ENCODE peak calls at places on chromosomes 7 and 10, in eight cellular contexts. A, Z, H, L, F, E, P and X are unnamed samples.
A peak's percentile ranks its signal among the peaks of the same experiment; 100 is the strongest.

GRCh38 chr10:23172846-23173548 is 19.1 kb upstream of the PTF1A start:
- DNase-seq in A (no peak), Z (no peak), H (peak; percentile 12), L (no peak), F (no peak), E (no peak), P (no peak), X (peak; percentile 57)

GRCh38 chr7:101681170-101682007 is 52.3 kb upstream of the MYL10 start:
- DNase-seq in A (no peak), Z (no peak), H (peak; percentile 70), L (peak; percentile 53), F (peak; percentile 51), E (peak; percentile 90), P (peak; percentile 56), X (no peak)

GRCh38 chr7:11709240-11709639 is 122.8 kb downstream of the THSD7A start:
- DNase-seq in A (no peak), Z (no peak), H (no peak), L (no peak), F (no peak), E (no peak), P (no peak), X (no peak)

GRCh38 chr10:102453502-102453901 is 2.2 kb upstream of the C10orf95 start:
- DNase-seq in A (no peak), Z (no peak), H (no peak), L (no peak), F (no peak), E (no peak), P (no peak), X (no peak)

GRCh38 chr10:132282667-132283603 is 24.8 kb downstream of the STK32C start:
- DNase-seq in A (no peak), Z (no peak), H (no peak), L (no peak), F (no peak), E (no peak), P (no peak), X (no peak)

GRCh38 chr10:79938728-79939380 is 10.1 kb downstream of the SFTPD start:
- DNase-seq in A (peak; percentile 48), Z (no peak), H (no peak), L (peak; percentile 57), F (peak; percentile 27), E (no peak), P (peak; percentile 85), X (no peak)

GRCh38 chr10:89773081-89773480 is 71.7 kb downstream of the KIF20B start:
- DNase-seq in A (no peak), Z (no peak), H (peak; percentile 20), L (no peak), F (no peak), E (peak; percentile 12), P (no peak), X (no peak)

GRCh38 chr10:6763417-6763816 is 183.3 kb upstream of the PRKCQ start:
- DNase-seq in A (no peak), Z (no peak), H (no peak), L (no peak), F (no peak), E (no peak), P (no peak), X (no peak)

GRCh38 chr10:67783576-67784294 is 54.3 kb downstream of the DNAJC12 start:
- DNase-seq in A (no peak), Z (no peak), H (no peak), L (no peak), F (no peak), E (no peak), P (no peak), X (no peak)

GRCh38 chr10:70920519-70920918 is 32.2 kb upstream of the PCBD1 start:
- DNase-seq in A (no peak), Z (no peak), H (peak; percentile 34), L (no peak), F (no peak), E (no peak), P (peak; percentile 90), X (no peak)

GRCh38 chr7:100132697-100133137 is 6.0 kb downstream of the MBLAC1 start:
- DNase-seq in A (peak; percentile 81), Z (peak; percentile 74), H (peak; percentile 42), L (no peak), F (peak; percentile 46), E (peak; percentile 60), P (peak; percentile 63), X (peak; percentile 70)

GRCh38 chr7:24812313-24812945 is 55.2 kb upstream of the GSDME start:
- DNase-seq in A (peak; percentile 58), Z (peak; percentile 66), H (peak; percentile 39), L (peak; percentile 36), F (peak; percentile 21), E (no peak), P (no peak), X (peak; percentile 67)

GRCh38 chr7:38382627-38383026 is 109.2 kb upstream of the TARP start:
- DNase-seq in A (no peak), Z (no peak), H (peak; percentile 36), L (no peak), F (no peak), E (no peak), P (no peak), X (no peak)

GRCh38 chr7:102287465-102288146 is 938 bp downstream of the SH2B2 start:
- DNase-seq in A (no peak), Z (no peak), H (peak; percentile 11), L (peak; percentile 40), F (no peak), E (no peak), P (no peak), X (peak; percentile 53)

GRCh38 chr10:73576178-73576889 is 14.8 kb downstream of the USP54 start:
- DNase-seq in A (peak; percentile 29), Z (no peak), H (peak; percentile 69), L (peak; percentile 36), F (no peak), E (peak; percentile 70), P (no peak), X (no peak)

GRCh38 chr7:29884399-29885272 is 78.3 kb downstream of the WIPF3 start:
- DNase-seq in A (no peak), Z (no peak), H (no peak), L (no peak), F (no peak), E (no peak), P (no peak), X (peak; percentile 50)

GRCh38 chr7:134907000-134907399 is 79.3 kb upstream of the AGBL3 start:
- DNase-seq in A (no peak), Z (no peak), H (no peak), L (no peak), F (no peak), E (no peak), P (no peak), X (no peak)

DNA sequence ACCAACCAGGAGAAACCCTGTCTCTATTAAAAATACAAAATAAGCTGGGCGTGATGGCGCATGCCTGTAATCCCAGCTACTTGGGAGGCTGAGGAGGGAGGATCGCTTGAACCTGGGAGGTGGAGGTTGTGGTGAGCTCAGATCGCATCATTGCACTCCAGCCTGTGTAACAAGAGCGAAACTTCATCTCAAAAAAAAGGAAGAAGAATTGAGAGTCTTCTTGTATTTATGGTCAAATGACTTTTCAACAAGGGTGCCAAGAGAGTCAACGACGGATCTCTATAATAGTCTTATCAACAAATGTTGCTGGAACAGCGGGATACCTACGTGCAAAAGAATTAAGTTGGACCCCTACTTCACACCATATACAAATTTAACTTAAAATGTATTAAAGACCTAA is 21.6 kb upstream of the JAZF1 start:
- DNase-seq in A (no peak), Z (no peak), H (no peak), L (no peak), F (no peak), E (no peak), P (no peak), X (no peak)
- TF ChIP-seq CTCF in A (no peak), Z (no peak), H (no peak), L (no peak), F (no peak), E (no peak), P (no peak), X (no peak)

DNA sequence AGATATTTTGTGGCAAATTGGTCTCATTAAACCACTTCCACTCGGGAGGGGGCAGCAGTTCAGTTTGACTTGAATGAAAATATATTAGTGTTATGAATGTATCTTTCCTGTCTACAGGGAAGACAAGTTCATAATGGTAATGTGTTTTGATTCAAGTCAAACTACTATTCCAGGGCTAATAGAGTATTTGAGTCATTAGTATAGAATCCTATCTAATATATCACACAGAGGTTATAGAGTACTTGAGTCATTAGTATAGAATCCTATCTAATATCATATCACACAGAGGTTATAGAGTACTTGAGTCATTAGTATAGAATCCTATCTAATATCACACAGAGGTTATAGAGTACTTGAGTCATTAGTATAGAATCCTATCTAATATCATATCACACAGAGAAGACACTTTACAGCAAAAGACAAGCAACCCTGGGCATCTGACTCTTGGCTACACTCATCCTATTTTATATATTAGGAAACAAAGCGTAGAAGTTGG is 199.7 kb upstream of the MAGI2 start:
- DNase-seq in A (no peak), Z (no peak), H (no peak), L (no peak), F (no peak), E (peak; percentile 51), P (no peak), X (no peak)
- TF ChIP-seq CTCF in A (no peak), Z (no peak), H (no peak), L (no peak), F (no peak), E (no peak), P (no peak), X (no peak)

GRCh38 chr7:64945481-64945756 is 42.3 kb downstream of the ZNF273 start:
- DNase-seq in A (no peak), Z (no peak), H (no peak), L (no peak), F (no peak), E (no peak), P (no peak), X (no peak)

GRCh38 chr7:64947252-64948000 is 43.4 kb downstream of the ZNF117 start:
- DNase-seq in A (no peak), Z (no peak), H (no peak), L (no peak), F (no peak), E (no peak), P (no peak), X (peak; percentile 41)

GRCh38 chr7:64946772-64947171 is 43.7 kb downstream of the ZNF273 start:
- DNase-seq in A (peak; percentile 23), Z (no peak), H (no peak), L (no peak), F (no peak), E (no peak), P (no peak), X (peak; percentile 27)

GRCh38 chr7:64951250-64951848 is 39.5 kb downstream of the ZNF117 start:
- DNase-seq in A (peak; percentile 46), Z (peak; percentile 30), H (peak; percentile 34), L (no peak), F (no peak), E (peak; percentile 19), P (no peak), X (no peak)

DNA sequence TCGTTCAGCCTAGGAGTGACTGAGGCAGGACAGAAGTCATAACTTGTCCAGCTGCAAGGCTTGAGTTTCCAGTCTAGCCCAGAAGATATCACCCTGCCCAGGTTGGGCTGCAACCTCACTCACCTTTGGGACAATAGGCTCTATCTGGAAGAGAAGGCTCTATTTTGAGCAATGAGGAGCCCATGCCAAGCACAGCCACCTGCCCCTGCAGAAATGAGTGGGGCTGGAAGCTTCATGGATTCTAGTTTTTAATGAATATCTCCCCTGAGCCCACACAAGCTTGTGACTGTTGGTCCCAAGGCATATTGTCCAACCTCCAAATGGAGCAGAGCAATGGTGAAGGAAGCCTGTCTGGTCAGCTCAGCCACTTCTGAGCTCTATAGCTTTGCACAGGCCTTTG is 42.7 kb downstream of the ZNF273 start:
- DNase-seq in A (no peak), Z (no peak), H (no peak), L (no peak), F (no peak), E (no peak), P (no peak), X (no peak)
- TF ChIP-seq CTCF in A (no peak), Z (no peak), H (no peak), L (no peak), F (no peak), E (no peak), P (no peak), X (no peak)

GRCh38 chr10:104127411-104127810 is 5.4 kb downstream of the SFR1 start:
- DNase-seq in A (no peak), Z (no peak), H (no peak), L (no peak), F (no peak), E (no peak), P (no peak), X (peak; percentile 6)
- TF ChIP-seq CTCF in A (no peak), Z (peak; percentile 68), H (peak; percentile 22), L (no peak), F (peak; percentile 10), E (no peak), P (no peak), X (peak; percentile 26)